ENCODE peak calls at places on chromosome 1, in ten cellular contexts. W is NCI-H1092 treated with DMSO at 0.1 percent for 48 hours; M is 8988T; Q is NCI-H1694 treated with DMSO at 0.1 percent for 48 hours; R is lower leg skin; A is AG09309; U is CD8-positive, alpha-beta memory T cell; N is activated CD8-positive, alpha-beta memory T cell treated with anti-CD3 and anti-CD28 coated beads, Interleukin-2, amount 50 U/mL, for 48 hours; J is body of pancreas; V is T-helper 1 cell. X is an unnamed sample.

GRCh38 chr1:115158181-115158580 is 68.9 kb upstream of the TSPAN2 start:
- DNase-seq in W (no peak), M (no peak), Q (no peak), R (no peak), A (no peak), U (no peak), N (no peak), J (no peak), V (no peak), X (no peak)

GRCh38 chr1:201346987-201347386 is 30.5 kb downstream of the TNNT2 start:
- DNase-seq in W (no peak), M (no peak), Q (no peak), R (no peak), A (no peak), U (no peak), N (no peak), J (no peak), V (no peak), X (no peak)

GRCh38 chr1:244371294-244372141 is 80.2 kb downstream of the ADSS2 start:
- DNase-seq in W (no peak), M (no peak), Q (peak; percentile 7), R (no peak), A (no peak), U (no peak), N (no peak), J (no peak), V (no peak), X (peak; percentile 56)

GRCh38 chr1:31444725-31445448 is 31.9 kb downstream of the SERINC2 start:
- DNase-seq in W (no peak), M (no peak), Q (no peak), R (peak; percentile 66), A (no peak), U (no peak), N (no peak), J (peak; percentile 94), V (no peak), X (no peak)

GRCh38 chr1:44389437-44389836 is 15.6 kb upstream of the RNF220 start:
- DNase-seq in W (no peak), M (no peak), Q (no peak), R (no peak), A (no peak), U (no peak), N (no peak), J (no peak), V (no peak), X (no peak)

GRCh38 chr1:209769171-209769904 is 13.5 kb downstream of the TRAF3IP3 start:
- DNase-seq in W (no peak), M (no peak), Q (no peak), R (peak; percentile 93), A (peak; percentile 72), U (peak; percentile 77), N (peak; percentile 78), J (peak; percentile 34), V (peak; percentile 51), X (peak; percentile 35)

GRCh38 chr1:66852870-66853269 is 51.8 kb upstream of the INSL5 start:
- DNase-seq in W (no peak), M (no peak), Q (no peak), R (no peak), A (no peak), U (no peak), N (no peak), J (no peak), V (no peak), X (no peak)

GRCh38 chr1:153444078-153444477 is 16.4 kb downstream of the S100A7 start:
- DNase-seq in W (no peak), M (no peak), Q (no peak), R (no peak), A (no peak), U (no peak), N (no peak), J (no peak), V (no peak), X (no peak)

GRCh38 chr1:227058321-227058751 is 118.2 kb downstream of the COQ8A start:
- DNase-seq in W (no peak), M (no peak), Q (no peak), R (no peak), A (peak; percentile 39), U (no peak), N (no peak), J (no peak), V (no peak), X (peak; percentile 68)

GRCh38 chr1:65904681-65905083 is 112.0 kb downstream of the PDE4B start:
- DNase-seq in W (no peak), M (no peak), Q (no peak), R (no peak), A (no peak), U (no peak), N (no peak), J (no peak), V (no peak), X (no peak)

GRCh38 chr1:212782422-212783154 is 9.0 kb downstream of the NSL1 start:
- DNase-seq in W (peak; percentile 16), M (no peak), Q (peak; percentile 51), R (no peak), A (no peak), U (peak; percentile 6), N (no peak), J (no peak), V (no peak), X (peak; percentile 55)

GRCh38 chr1:158951956-158952355 is 20.6 kb downstream of the PYHIN1 start:
- DNase-seq in W (no peak), M (no peak), Q (no peak), R (no peak), A (no peak), U (no peak), N (no peak), J (no peak), V (no peak), X (peak; percentile 17)

GRCh38 chr1:246597340-246597739 is 31.1 kb downstream of the CNST start:
- DNase-seq in W (no peak), M (no peak), Q (no peak), R (no peak), A (peak; percentile 86), U (no peak), N (no peak), J (peak; percentile 66), V (no peak), X (no peak)

GRCh38 chr1:119731060-119731459 is 19.3 kb downstream of the PHGDH start:
- DNase-seq in W (no peak), M (no peak), Q (no peak), R (no peak), A (no peak), U (no peak), N (no peak), J (no peak), V (no peak), X (peak; percentile 70)

GRCh38 chr1:75273110-75273509 is 138.9 kb downstream of the LHX8 start:
- DNase-seq in W (no peak), M (no peak), Q (no peak), R (no peak), A (no peak), U (no peak), N (no peak), J (no peak), V (no peak), X (no peak)

GRCh38 chr1:228226956-228227791 is 19.3 kb downstream of the OBSCN start:
- DNase-seq in W (peak; percentile 16), M (no peak), Q (peak; percentile 6), R (peak; percentile 68), A (no peak), U (no peak), N (no peak), J (no peak), V (no peak), X (peak; percentile 27)

GRCh38 chr1:147225193-147225730 is at the start of gene FMO5:
- DNase-seq in W (peak; percentile 38), M (peak; percentile 51), Q (no peak), R (peak; percentile 93), A (no peak), U (peak; percentile 42), N (peak; percentile 73), J (peak; percentile 75), V (peak; percentile 27), X (peak; percentile 46)

GRCh38 chr1:46581685-46582455 is 22.2 kb downstream of the MKNK1 start:
- DNase-seq in W (no peak), M (no peak), Q (no peak), R (no peak), A (no peak), U (peak; percentile 25), N (no peak), J (no peak), V (no peak), X (no peak)

GRCh38 chr1:10236405-10237156 is 26.2 kb downstream of the KIF1B start:
- DNase-seq in W (no peak), M (no peak), Q (no peak), R (peak; percentile 21), A (peak; percentile 48), U (no peak), N (no peak), J (no peak), V (no peak), X (no peak)

GRCh38 chr1:19735419-19736127 is 64.1 kb downstream of the TMCO4 start:
- DNase-seq in W (peak; percentile 14), M (no peak), Q (no peak), R (peak; percentile 88), A (peak; percentile 98), U (no peak), N (no peak), J (peak; percentile 66), V (no peak), X (no peak)

GRCh38 chr1:179583869-179584268 is 7.8 kb upstream of the TDRD5 start:
- DNase-seq in W (no peak), M (no peak), Q (no peak), R (no peak), A (no peak), U (no peak), N (no peak), J (no peak), V (no peak), X (no peak)

GRCh38 chr1:158145173-158145719 is 35.4 kb upstream of the CD1D start:
- DNase-seq in W (no peak), M (no peak), Q (no peak), R (no peak), A (peak; percentile 59), U (no peak), N (no peak), J (peak; percentile 73), V (no peak), X (no peak)